ENCODE peak calls at places on chromosomes 2 and 18, in seven cellular contexts. X, H, U, T, N, Q and Y are unnamed samples.
A peak's percentile ranks its signal among the peaks of the same experiment; 100 is the strongest.

GRCh38 chr2:32832400-32832799 is 114.4 kb upstream of the LTBP1 start:
- DNase-seq in X (no peak), N (no peak), U (no peak), H (no peak), T (no peak), Q (no peak), Y (no peak)

GRCh38 chr2:191845248-191845715 is 1.6 kb downstream of the CAVIN2 start:
- DNase-seq in H (peak; percentile 48), X (peak; percentile 40), T (no peak), N (no peak), Q (no peak), U (no peak), Y (no peak)

GRCh38 chr18:22601481-22601880 is 183.8 kb upstream of the CTAGE1 start:
- DNase-seq in Q (no peak), N (no peak), U (no peak), T (no peak), H (no peak), X (no peak), Y (no peak)

GRCh38 chr2:238967978-238968360 is 120.1 kb downstream of the TWIST2 start:
- DNase-seq in H (peak; percentile 69), N (no peak), T (no peak), Q (no peak), U (no peak), X (no peak), Y (no peak)

GRCh38 chr2:46490521-46491141 is 11.3 kb downstream of the TMEM247 start:
- DNase-seq in N (no peak), T (no peak), H (peak; percentile 62), Q (no peak), X (no peak), U (peak; percentile 49), Y (peak; percentile 25)

GRCh38 chr18:11834772-11835171 is 16.4 kb upstream of the CHMP1B start:
- DNase-seq in X (no peak), Q (no peak), U (no peak), T (no peak), N (no peak), H (no peak), Y (no peak)

GRCh38 chr18:997499-997898 is 92.8 kb downstream of the ADCYAP1 start:
- DNase-seq in U (no peak), X (no peak), N (no peak), T (no peak), H (no peak), Q (no peak), Y (no peak)

GRCh38 chr2:164593541-164593940 is 27.7 kb downstream of the GRB14 start:
- DNase-seq in T (no peak), Q (no peak), N (no peak), H (no peak), U (no peak), X (no peak), Y (no peak)

GRCh38 chr2:20609349-20609994 is 41.4 kb downstream of the HS1BP3 start:
- DNase-seq in N (no peak), X (no peak), H (peak; percentile 61), Q (no peak), U (no peak), T (no peak), Y (peak; percentile 42)

GRCh38 chr2:33583194-33583938 is 15.7 kb downstream of the FAM98A start:
- DNase-seq in H (no peak), Q (no peak), X (peak; percentile 46), T (peak; percentile 34), U (peak; percentile 55), N (no peak), Y (no peak)

GRCh38 chr2:128448331-128449225 is 129.9 kb upstream of the HS6ST1 start:
- DNase-seq in X (no peak), N (peak; percentile 17), H (no peak), Q (no peak), U (no peak), T (no peak), Y (no peak)

GRCh38 chr2:18976112-18976961 is 382.1 kb downstream of the OSR1 start:
- DNase-seq in H (no peak), U (no peak), Q (no peak), T (no peak), N (no peak), X (no peak), Y (peak; percentile 15)

GRCh38 chr2:105732096-105732495 is 12.6 kb upstream of the NCK2 start:
- DNase-seq in H (no peak), U (no peak), Q (no peak), X (no peak), T (no peak), N (no peak), Y (no peak)

GRCh38 chr2:66481100-66481549 is 46.2 kb downstream of the MEIS1 start:
- DNase-seq in N (peak; percentile 31), T (peak; percentile 50), Q (peak; percentile 15), H (no peak), X (peak; percentile 22), U (no peak), Y (no peak)

GRCh38 chr2:110731064-110731463 is 1.3 kb upstream of the ACOXL start:
- DNase-seq in X (no peak), H (no peak), T (no peak), Q (no peak), N (no peak), U (no peak), Y (no peak)

GRCh38 chr2:203740741-203741363 is 34.4 kb downstream of the CD28 start:
- DNase-seq in H (no peak), X (no peak), U (no peak), T (no peak), Q (no peak), N (no peak), Y (no peak)

GRCh38 chr2:224433442-224433841 is 31.5 kb upstream of the FAM124B start:
- DNase-seq in H (no peak), U (no peak), T (no peak), X (no peak), N (no peak), Q (peak; percentile 86), Y (no peak)

GRCh38 chr18:46718501-46719341 is 38.1 kb downstream of the ST8SIA5 start:
- DNase-seq in T (no peak), U (no peak), H (no peak), X (peak; percentile 8), Q (no peak), N (no peak), Y (no peak)

GRCh38 chr2:191166111-191166755 is 15.4 kb upstream of the STAT4 start:
- DNase-seq in T (no peak), U (no peak), Q (no peak), H (no peak), X (peak; percentile 62), N (no peak), Y (no peak)

DNA sequence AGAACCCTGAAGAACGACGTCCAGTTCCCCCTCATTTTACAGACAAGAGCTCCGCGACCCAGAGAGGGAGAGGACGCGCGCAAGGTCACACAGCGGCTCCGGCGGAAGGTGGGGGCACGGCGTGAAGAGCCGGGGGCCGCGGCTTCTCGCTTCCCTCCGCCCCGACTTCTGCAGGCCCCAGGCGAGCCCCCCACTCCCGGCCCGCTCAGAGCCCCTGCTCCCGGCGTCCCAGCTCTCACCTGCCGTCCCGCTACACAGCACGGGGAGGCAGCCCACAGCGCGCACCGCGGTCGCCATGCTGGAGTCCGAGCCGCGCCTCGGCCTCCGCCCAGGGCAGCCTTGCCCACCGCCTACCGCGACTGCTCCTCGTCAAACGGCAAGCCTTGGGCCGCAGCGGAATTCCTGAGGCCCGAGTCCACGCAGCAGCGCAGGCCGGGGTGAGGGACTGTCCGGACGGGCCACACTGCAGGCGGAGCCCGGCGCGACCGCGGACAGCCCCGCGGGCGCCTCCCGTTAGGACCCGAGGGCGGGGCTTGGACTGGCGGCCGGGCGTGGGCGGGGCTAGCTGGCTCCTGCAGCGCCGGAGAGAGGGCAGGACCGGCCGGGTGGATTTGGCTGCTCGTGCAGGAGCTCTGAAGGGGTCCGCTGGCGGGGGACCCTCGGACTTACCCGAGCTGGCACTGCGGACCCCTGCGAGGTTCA is at the start of gene MRPS5:
- DNase-seq in H (peak; percentile 91), X (peak; percentile 76), Q (no peak), N (peak; percentile 89), U (peak; percentile 78), T (peak; percentile 96), Y (peak; percentile 88)
- TF ChIP-seq EP300 in H (no peak), X (no peak), Q (no peak), N (no peak), U (peak; percentile 88), T (no peak), Y (no peak)

GRCh38 chr2:175955168-175955567 is 46.9 kb downstream of the LNPK start:
- DNase-seq in U (no peak), X (no peak), H (no peak), T (no peak), N (no peak), Q (no peak), Y (no peak)

GRCh38 chr2:175948202-175948601 is 53.9 kb downstream of the LNPK start:
- DNase-seq in T (no peak), U (no peak), Q (no peak), H (no peak), N (no peak), X (no peak), Y (no peak)

GRCh38 chr2:175947073-175947472 is 55.0 kb downstream of the LNPK start:
- DNase-seq in X (no peak), Q (no peak), H (no peak), U (no peak), T (no peak), N (no peak), Y (no peak)

DNA sequence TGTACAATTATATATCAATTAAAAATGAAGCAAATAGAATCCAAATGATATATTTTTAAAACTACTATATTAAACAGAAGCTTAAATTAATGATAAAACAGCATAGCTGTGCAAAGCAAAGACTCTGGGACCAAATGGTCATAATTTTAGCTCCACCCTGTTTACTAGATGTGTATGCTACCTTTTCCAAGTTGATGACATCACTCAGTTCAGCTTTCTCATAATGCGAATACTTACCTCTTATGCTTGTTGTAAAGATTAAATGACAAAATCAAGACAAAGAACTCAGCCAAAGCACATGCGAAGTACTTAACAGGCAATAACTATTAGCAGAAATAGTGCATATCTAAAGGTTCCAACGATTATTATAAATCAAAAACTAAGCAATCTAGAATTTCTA is 51.6 kb downstream of the LNPK start:
- DNase-seq in N (no peak), X (no peak), T (no peak), H (no peak), U (no peak), Q (no peak), Y (no peak)
- TF ChIP-seq POLR2A in N (no peak), X (no peak), T (no peak), H (no peak), U (no peak), Q (no peak), Y (no peak)

GRCh38 chr2:123908522-123908921 is 116.6 kb upstream of the CNTNAP5 start:
- DNase-seq in N (no peak), X (no peak), T (no peak), H (no peak), Q (no peak), U (no peak), Y (no peak)

GRCh38 chr2:123915380-123915779 is 109.7 kb upstream of the CNTNAP5 start:
- DNase-seq in N (no peak), U (no peak), H (no peak), T (no peak), Q (no peak), X (no peak), Y (no peak)

GRCh38 chr2:123916512-123916911 is 108.6 kb upstream of the CNTNAP5 start:
- DNase-seq in H (no peak), U (no peak), Q (no peak), T (no peak), X (no peak), N (no peak), Y (no peak)

GRCh38 chr2:123913266-123913810 is 111.7 kb upstream of the CNTNAP5 start:
- DNase-seq in N (no peak), H (no peak), T (no peak), Q (no peak), X (no peak), U (no peak), Y (no peak)
- H3K4me1 ChIP-seq in N (no peaks in the 10 kb centered on the region), H (no peaks in the 10 kb centered on the region), T (no peaks in the 10 kb centered on the region), Q (no peaks in the 10 kb centered on the region), X (no peaks in the 10 kb centered on the region), U (no peaks in the 10 kb centered on the region), Y (no peaks in the 10 kb centered on the region)

GRCh38 chr18:54776282-54776977 is 51.8 kb upstream of the RAB27B start:
- DNase-seq in Q (no peak), H (no peak), N (no peak), U (peak; percentile 25), T (no peak), X (peak; percentile 92), Y (no peak)
- TF ChIP-seq EP300 in Q (no peak), H (no peak), N (no peak), U (peak; percentile 9), T (no peak), X (peak; percentile 87), Y (no peak)